ENCODE peak calls at places on chromosomes 6 and 20, in nine cellular contexts. E is mammary epithelial cell, O is ovary, T is H9, L is GM23338, Y is psoas muscle, G is right cardiac atrium, P is pancreas, Z is tibial nerve. K is an unnamed sample. For H3K4me1, the result is how much of the 10 kb centered on the place peaks cover.

GRCh38 chr6:123636771-123637170 is at the start of gene TRDN:
- DNase-seq in E (no peak), O (no peak), T (no peak), L (peak), Y (no peak), G (no peak), P (no peak), Z (no peak), K (no peak)

GRCh38 chr20:15328084-15328483 is 990.7 kb upstream of the FLRT3 start:
- DNase-seq in E (no peak), O (no peak), T (no peak), L (no peak), Y (no peak), G (no peak), P (no peak), Z (no peak), K (no peak)

GRCh38 chr20:35718972-35719635 is 19.9 kb downstream of the ROMO1 start:
- DNase-seq in E (no peak), O (no peak), T (no peak), L (no peak), Y (no peak), G (no peak), P (no peak), Z (no peak), K (no peak)

GRCh38 chr6:150293423-150294280 is 75.2 kb upstream of the IYD start:
- DNase-seq in E (peak), O (no peak), T (no peak), L (no peak), Y (no peak), G (no peak), P (no peak), Z (no peak), K (no peak)

GRCh38 chr20:61931476-61932198 is 134.0 kb downstream of the TAF4 start:
- DNase-seq in E (no peak), O (no peak), T (no peak), L (no peak), Y (no peak), G (no peak), P (no peak), Z (peak), K (no peak)

GRCh38 chr20:3413393-3413889 is 6.0 kb upstream of the DNAAF9 start:
- DNase-seq in E (no peak), O (no peak), T (no peak), L (no peak), Y (no peak), G (no peak), P (no peak), Z (no peak), K (no peak)

GRCh38 chr6:15661815-15662245 is 998 bp downstream of the DTNBP1 start:
- DNase-seq in E (no peak), O (no peak), T (no peak), L (no peak), Y (no peak), G (no peak), P (no peak), Z (no peak), K (no peak)

GRCh38 chr20:32474009-32474716 is 111.0 kb downstream of the NOL4L start:
- DNase-seq in E (no peak), O (peak), T (no peak), L (no peak), Y (no peak), G (no peak), P (no peak), Z (no peak), K (no peak)

GRCh38 chr6:3291987-3292386 is 33.2 kb downstream of the PSMG4 start:
- DNase-seq in E (no peak), O (no peak), T (no peak), L (no peak), Y (no peak), G (no peak), P (no peak), Z (no peak), K (no peak)

GRCh38 chr20:61453219-61453618 is 201.2 kb downstream of the CDH4 start:
- DNase-seq in E (no peak), O (no peak), T (no peak), L (no peak), Y (no peak), G (no peak), P (no peak), Z (no peak), K (no peak)

GRCh38 chr6:73823046-73823735 is 127.2 kb downstream of the CD109 start:
- DNase-seq in E (no peak), O (no peak), T (no peak), L (no peak), Y (no peak), G (no peak), P (no peak), Z (no peak), K (no peak)

GRCh38 chr6:43952746-43953145 is 174.5 kb downstream of the MRPL14 start:
- DNase-seq in E (no peak), O (no peak), T (peak), L (no peak), Y (no peak), G (no peak), P (no peak), Z (no peak), K (no peak)

GRCh38 chr6:108838101-108838717 is 10.0 kb upstream of the ARMC2 start:
- DNase-seq in E (no peak), O (no peak), T (peak), L (peak), Y (no peak), G (peak), P (no peak), Z (no peak), K (no peak)

DNA sequence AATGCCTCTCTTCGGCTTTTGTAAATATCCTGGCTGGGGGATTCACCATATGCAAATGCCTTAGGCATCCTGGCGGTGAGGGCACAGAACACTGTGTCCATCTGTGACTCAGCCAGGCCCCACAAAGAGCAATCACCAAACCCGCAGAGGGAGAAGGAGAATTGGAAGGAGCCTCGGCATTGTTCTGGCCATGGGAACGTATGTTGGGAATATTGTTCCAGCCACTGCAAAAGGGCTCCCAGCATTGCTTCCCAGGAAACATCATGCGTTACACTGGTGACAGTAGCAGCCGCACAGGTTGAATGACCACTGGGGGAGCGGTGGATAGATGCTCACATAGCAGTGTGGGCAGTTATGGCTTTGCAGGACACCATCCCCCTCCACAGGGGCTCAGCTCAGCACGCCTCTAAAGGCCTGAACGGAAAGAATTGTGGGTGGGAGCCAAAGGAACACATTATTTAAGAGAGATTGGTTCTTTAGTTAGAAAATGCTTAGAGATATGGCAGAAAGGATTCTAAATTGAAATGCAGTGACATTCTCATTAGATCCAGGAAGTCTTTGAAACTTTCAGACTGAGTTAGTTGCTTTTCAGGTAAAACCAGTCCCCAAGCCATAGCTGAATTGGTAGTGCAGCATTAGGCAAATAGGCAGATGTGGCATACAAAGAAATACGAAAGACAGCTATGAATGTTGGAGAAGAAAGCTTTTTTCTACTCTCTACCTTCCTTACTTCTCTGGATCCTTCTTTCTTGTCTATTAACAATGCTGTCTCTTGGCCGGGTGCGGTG is 104.3 kb downstream of the RNF144B start:
- DNase-seq in E (peak), O (no peak), T (no peak), L (peak), Y (no peak), G (no peak), P (no peak), Z (no peak), K (no peak)
- H3K27ac ChIP-seq in E (no peak), O (no peak), T (no peak), L (no peak), Y (no peak), G (no peak), P (no peak), Z (no peak), K (no peak)

DNA sequence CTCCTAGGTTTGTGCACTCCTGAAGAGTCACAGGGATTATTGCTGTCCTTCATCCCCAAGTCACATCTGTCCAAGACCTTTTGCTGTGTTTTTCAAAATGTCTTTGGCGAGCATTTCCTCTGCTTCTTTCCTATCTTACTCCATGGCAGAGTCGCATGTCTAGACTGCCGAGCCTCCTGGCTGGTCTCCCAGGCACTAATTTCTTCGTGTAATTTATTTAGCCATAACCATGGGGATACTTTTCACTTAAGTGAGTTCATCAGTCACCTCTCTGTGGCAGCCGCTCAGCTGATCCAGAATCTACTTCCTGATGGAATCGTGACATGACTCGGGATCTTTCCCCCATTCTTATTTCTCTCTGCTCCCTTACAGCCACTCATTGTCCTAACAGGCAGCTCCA is 25.8 kb downstream of the ADGRF5 start:
- DNase-seq in E (no peak), O (no peak), T (no peak), L (no peak), Y (no peak), G (peak), P (no peak), Z (no peak), K (no peak)
- H3K4me1 ChIP-seq in E (under half), O (under half), T (under half), L (under half), Y (under half), G (under half), P (under half), Z (under half), K (under half)

GRCh38 chr6:143746202-143747119 is 68.7 kb downstream of the PHACTR2 start:
- DNase-seq in E (no peak), O (peak), T (peak), L (peak), Y (no peak), G (no peak), P (no peak), Z (no peak), K (no peak)
- H3K27ac ChIP-seq in E (no peak), O (peak), T (peak), L (peak), Y (no peak), G (peak), P (peak), Z (peak), K (peak)

DNA sequence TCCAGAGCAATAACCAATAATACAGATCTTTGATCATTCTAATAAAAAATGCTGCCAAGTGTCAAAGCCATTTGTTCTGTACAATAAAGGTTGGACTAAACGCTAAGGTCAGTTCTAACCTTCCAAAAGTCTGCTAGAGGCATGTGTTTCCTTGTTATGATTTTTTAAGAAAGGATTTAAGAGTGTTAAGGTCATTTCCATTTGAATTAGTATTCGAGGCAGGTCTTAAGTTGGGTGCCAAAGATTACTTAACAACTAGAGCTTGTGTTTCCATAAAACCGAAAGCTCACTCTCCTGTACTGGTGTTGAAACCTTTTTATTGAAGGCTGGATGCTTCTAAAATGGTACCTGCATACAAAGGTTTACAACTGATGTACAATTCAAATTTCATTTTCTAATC is 82.3 kb downstream of the RNF144B start:
- DNase-seq in E (no peak), O (no peak), T (no peak), L (no peak), Y (no peak), G (no peak), P (no peak), Z (no peak), K (no peak)
- H3K4me1 ChIP-seq in E (under half), O (under half), T (under half), L (under half), Y (under half), G (under half), P (under half), Z (under half), K (under half)

DNA sequence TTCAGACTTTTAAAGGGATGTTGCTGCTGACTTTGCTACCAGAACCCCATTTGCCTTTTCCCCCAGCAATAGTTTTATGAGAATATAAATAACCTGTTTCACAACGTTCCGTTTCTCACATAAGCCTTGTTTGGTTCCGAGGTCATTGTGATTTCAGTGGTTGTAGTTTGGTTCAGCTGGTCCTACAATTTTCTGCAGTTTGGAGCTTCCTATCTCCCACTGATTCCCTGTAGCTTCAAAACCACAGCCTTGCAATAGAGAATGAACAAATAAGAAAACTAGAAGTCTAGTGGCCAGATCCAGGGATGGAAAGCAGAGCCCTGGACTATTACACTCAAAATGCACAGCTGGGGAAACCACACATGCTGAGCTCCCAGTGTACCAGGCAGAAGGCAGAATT is 24.1 kb upstream of the SH3BGRL2 start:
- DNase-seq in E (no peak), O (no peak), T (no peak), L (no peak), Y (no peak), G (no peak), P (no peak), Z (no peak), K (no peak)
- H3K27ac ChIP-seq in E (no peak), O (no peak), T (no peak), L (no peak), Y (no peak), G (no peak), P (no peak), Z (no peak), K (no peak)

DNA sequence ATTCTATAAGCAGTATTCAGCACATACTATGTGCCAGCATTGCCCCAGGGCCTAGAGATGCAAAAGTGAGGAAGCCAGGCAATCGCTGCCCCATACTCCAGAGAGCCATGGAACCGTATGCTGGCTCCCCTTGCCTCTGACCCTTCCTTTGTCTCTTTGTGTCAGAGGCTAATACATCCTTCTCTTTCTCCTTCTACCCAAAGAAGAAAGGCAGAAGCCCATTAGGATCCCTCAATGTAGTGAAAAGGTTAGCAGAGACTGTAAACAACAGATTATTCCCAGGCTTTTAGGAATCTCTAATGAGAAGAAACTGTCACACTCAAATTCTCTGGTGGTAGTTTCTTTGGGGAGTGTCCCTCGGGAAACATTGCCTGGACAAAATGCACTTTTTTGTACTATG is 325.1 kb upstream of the CNR1 start:
- DNase-seq in E (no peak), O (no peak), T (no peak), L (no peak), Y (no peak), G (no peak), P (no peak), Z (no peak), K (no peak)
- H3K4me1 ChIP-seq in E (under half), O (under half), T (under half), L (under half), Y (under half), G (under half), P (under half), Z (under half), K (under half)

GRCh38 chr6:139625081-139625939 is 250.9 kb upstream of the CITED2 start:
- DNase-seq in E (no peak), O (no peak), T (no peak), L (no peak), Y (no peak), G (no peak), P (no peak), Z (no peak), K (no peak)

GRCh38 chr6:139628220-139628619 is 253.8 kb upstream of the CITED2 start:
- DNase-seq in E (no peak), O (no peak), T (no peak), L (no peak), Y (no peak), G (no peak), P (no peak), Z (no peak), K (no peak)

GRCh38 chr6:139625998-139626975 is 251.8 kb upstream of the CITED2 start:
- DNase-seq in E (no peak), O (no peak), T (no peak), L (peak), Y (no peak), G (no peak), P (no peak), Z (no peak), K (no peak)

GRCh38 chr6:139623382-139623781 is 248.9 kb upstream of the CITED2 start:
- DNase-seq in E (no peak), O (no peak), T (no peak), L (no peak), Y (no peak), G (no peak), P (no peak), Z (no peak), K (no peak)

DNA sequence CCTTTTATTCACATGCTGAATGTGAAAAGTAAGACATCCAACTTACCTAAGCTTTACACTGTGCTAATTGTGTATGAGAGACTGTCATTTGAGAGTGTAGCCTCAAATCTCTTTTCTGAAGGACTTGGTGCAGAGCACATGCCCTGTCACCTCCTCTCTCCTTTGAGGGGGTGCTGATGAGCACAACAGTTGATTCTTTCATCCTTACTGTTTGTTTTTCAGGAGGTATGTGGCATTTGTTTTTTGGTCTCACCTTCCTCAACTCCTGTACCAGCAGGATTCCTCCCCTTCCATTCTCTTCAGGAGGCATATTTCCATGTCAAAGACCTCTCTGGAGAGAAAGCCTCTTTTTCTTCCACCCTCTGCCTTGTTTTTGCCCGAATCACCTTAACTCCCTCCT is 252.6 kb upstream of the CITED2 start:
- DNase-seq in E (no peak), O (no peak), T (peak), L (peak), Y (no peak), G (no peak), P (no peak), Z (no peak), K (no peak)
- H3K27ac ChIP-seq in E (no peak), O (no peak), T (no peak), L (no peak), Y (peak), G (no peak), P (no peak), Z (no peak), K (no peak)

DNA sequence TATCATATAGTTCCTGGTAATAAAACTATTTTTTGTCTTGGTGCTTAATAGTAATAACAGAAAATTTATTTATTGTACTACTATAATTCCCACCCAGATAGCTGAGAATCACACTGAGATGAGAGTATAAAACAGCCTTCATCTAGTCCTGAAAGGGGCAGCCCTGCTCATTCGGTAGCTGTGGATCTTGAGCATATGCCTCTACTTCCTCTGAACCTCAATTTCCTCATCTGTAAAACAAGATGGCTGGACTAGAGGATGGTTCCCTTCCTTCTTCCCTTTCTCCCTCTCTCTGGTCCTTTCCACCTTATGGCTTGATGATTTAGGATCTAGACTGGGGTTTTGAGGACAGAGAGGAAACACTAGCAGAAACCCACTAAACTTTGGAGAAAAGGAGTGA is 15.0 kb downstream of the FKBP5 start:
- DNase-seq in E (no peak), O (no peak), T (no peak), L (no peak), Y (no peak), G (no peak), P (no peak), Z (no peak), K (no peak)
- H3K4me1 ChIP-seq in E (under half), O (under half), T (under half), L (under half), Y (half or more), G (under half), P (under half), Z (under half), K (half or more)

GRCh38 chr6:25454141-25454540 is 175.0 kb downstream of the CARMIL1 start:
- DNase-seq in E (no peak), O (no peak), T (no peak), L (no peak), Y (no peak), G (no peak), P (no peak), Z (no peak), K (no peak)
- H3K27ac ChIP-seq in E (no peak), O (no peak), T (no peak), L (no peak), Y (no peak), G (no peak), P (no peak), Z (no peak), K (no peak)